ENCODE peak calls at places on chromosomes 11 and 22, in four cellular contexts. K is H9, X is neuronal stem cell, J is IMR-90. L is an unnamed sample.

GRCh38 chr11:120209750-120210650 is 832 bp upstream of the OAF start:
- DNase-seq in K (no peak), X (no peak), J (no peak), L (no peak)

GRCh38 chr11:86176165-86176884 is 68.2 kb upstream of the EED start:
- DNase-seq in K (no peak), X (no peak), J (peak; percentile 52), L (no peak)

GRCh38 chr22:40257979-40258378 is 80.3 kb downstream of the TNRC6B start:
- DNase-seq in K (no peak), X (no peak), J (peak; percentile 65), L (no peak)

GRCh38 chr11:112885744-112886706 is 75.2 kb upstream of the NCAM1 start:
- DNase-seq in K (no peak), X (no peak), J (no peak), L (no peak)

GRCh38 chr11:113331436-113331835 is 17.1 kb downstream of the TTC12 start:
- DNase-seq in K (no peak), X (no peak), J (no peak), L (no peak)

GRCh38 chr11:9562716-9563115 is 10.8 kb upstream of the WEE1 start:
- DNase-seq in K (no peak), X (no peak), J (no peak), L (no peak)

GRCh38 chr11:47274495-47275235 is 4.7 kb downstream of the MADD start:
- DNase-seq in K (no peak), X (no peak), J (no peak), L (no peak)

GRCh38 chr22:19181786-19182471 is 3.4 kb upstream of the SLC25A1 start:
- DNase-seq in K (no peak), X (no peak), J (no peak), L (no peak)

GRCh38 chr11:130391692-130392091 is 36.7 kb downstream of the ADAMTS8 start:
- DNase-seq in K (no peak), X (no peak), J (no peak), L (no peak)

GRCh38 chr11:126281666-126282175 is 1.2 kb upstream of the TIRAP start:
- DNase-seq in K (no peak), X (no peak), J (no peak), L (no peak)

GRCh38 chr11:121625784-121626506 is 173.2 kb upstream of the SORL1-AS1 start:
- DNase-seq in K (no peak), X (no peak), J (no peak), L (no peak)

GRCh38 chr11:110295487-110296225 is 758 bp downstream of the RDX start:
- DNase-seq in K (peak; percentile 57), X (peak; percentile 55), J (peak; percentile 40), L (peak; percentile 67)

GRCh38 chr11:65476632-65477270 is 22.1 kb upstream of the MALAT1 start:
- DNase-seq in K (no peak), X (no peak), J (no peak), L (no peak)

GRCh38 chr11:83641511-83641910 is 355.3 kb upstream of the CCDC90B start:
- DNase-seq in K (no peak), X (no peak), J (peak; percentile 6), L (peak; percentile 56)

GRCh38 chr11:109984634-109985289 is 108.4 kb upstream of the ZC3H12C start:
- DNase-seq in K (no peak), X (no peak), J (no peak), L (no peak)

GRCh38 chr11:66653123-66653522 is 14.6 kb downstream of the RBM4 start:
- DNase-seq in K (no peak), X (no peak), J (peak; percentile 36), L (no peak)

GRCh38 chr11:132032555-132032954 is 662.1 kb downstream of the NTM start:
- DNase-seq in K (no peak), X (no peak), J (peak; percentile 92), L (no peak)

GRCh38 chr11:124640660-124641059 is 18.0 kb downstream of the TBRG1 start:
- DNase-seq in K (peak; percentile 74), X (no peak), J (no peak), L (peak; percentile 77)

GRCh38 chr22:29731058-29731850 is 11.5 kb downstream of the CABP7 start:
- DNase-seq in K (no peak), X (no peak), J (no peak), L (no peak)

GRCh38 chr11:19359425-19360000 is 118.8 kb upstream of the E2F8 start:
- DNase-seq in K (no peak), X (peak; percentile 36), J (peak; percentile 72), L (no peak)

GRCh38 chr11:42465613-42466012 is 846.2 kb upstream of the API5 start:
- DNase-seq in K (no peak), X (no peak), J (no peak), L (no peak)

GRCh38 chr11:30567644-30568043 is 18.5 kb downstream of the MPPED2 start:
- DNase-seq in K (no peak), X (no peak), J (no peak), L (no peak)

GRCh38 chr11:97883086-97883485 is 1137.7 kb upstream of the CNTN5 start:
- DNase-seq in K (no peak), X (no peak), J (no peak), L (no peak)

GRCh38 chr11:86672007-86672621 is at the start of gene ME3:
- DNase-seq in K (peak; percentile 61), X (peak; percentile 42), J (peak; percentile 44), L (peak; percentile 39)

GRCh38 chr11:63599211-63600122 is 14.8 kb downstream of the PLAAT3 start:
- DNase-seq in K (no peak), X (no peak), J (peak; percentile 95), L (peak; percentile 23)

GRCh38 chr22:29139965-29140782 is 65.5 kb upstream of the EMID1 start:
- DNase-seq in K (no peak), X (no peak), J (peak; percentile 58), L (no peak)

GRCh38 chr11:30329150-30329940 is 6.4 kb downstream of the ARL14EP start:
- DNase-seq in K (no peak), X (no peak), J (no peak), L (no peak)

GRCh38 chr22:42977574-42977973 is 37.4 kb downstream of the PACSIN2 start:
- DNase-seq in K (no peak), X (no peak), J (no peak), L (no peak)

GRCh38 chr22:26409705-26410376 is 19.2 kb upstream of the ASPHD2 start:
- DNase-seq in K (no peak), X (no peak), J (no peak), L (no peak)

GRCh38 chr11:5604896-5605295 is 8.5 kb downstream of the TRIM6 start:
- DNase-seq in K (no peak), X (no peak), J (no peak), L (no peak)

GRCh38 chr22:39622881-39623367 is 52.4 kb downstream of the CACNA1I start:
- DNase-seq in K (peak; percentile 86), X (peak; percentile 45), J (peak; percentile 9), L (peak; percentile 67)

GRCh38 chr22:19448739-19449421 is 1.4 kb upstream of the C22orf39 start:
- DNase-seq in K (no peak), X (no peak), J (no peak), L (peak; percentile 31)

GRCh38 chr11:27626269-27626937 is 73.9 kb downstream of the BDNF start:
- DNase-seq in K (no peak), X (no peak), J (no peak), L (no peak)

GRCh38 chr22:24186892-24187670 is 5.8 kb downstream of the SUSD2 start:
- DNase-seq in K (no peak), X (no peak), J (no peak), L (no peak)

GRCh38 chr22:19178065-19178658 is 374 bp downstream of the SLC25A1 start:
- DNase-seq in K (no peak), X (peak; percentile 55), J (peak; percentile 11), L (peak; percentile 46)

GRCh38 chr11:108511851-108512474 is 13.8 kb upstream of the POGLUT3 start:
- DNase-seq in K (no peak), X (no peak), J (peak; percentile 70), L (no peak)

GRCh38 chr11:11841121-11841604 is 609 bp upstream of the USP47 start:
- DNase-seq in K (peak; percentile 43), X (no peak), J (no peak), L (no peak)

GRCh38 chr11:2708151-2708581 is 8.4 kb upstream of the KCNQ1OT1 start:
- DNase-seq in K (no peak), X (no peak), J (no peak), L (no peak)

DNA sequence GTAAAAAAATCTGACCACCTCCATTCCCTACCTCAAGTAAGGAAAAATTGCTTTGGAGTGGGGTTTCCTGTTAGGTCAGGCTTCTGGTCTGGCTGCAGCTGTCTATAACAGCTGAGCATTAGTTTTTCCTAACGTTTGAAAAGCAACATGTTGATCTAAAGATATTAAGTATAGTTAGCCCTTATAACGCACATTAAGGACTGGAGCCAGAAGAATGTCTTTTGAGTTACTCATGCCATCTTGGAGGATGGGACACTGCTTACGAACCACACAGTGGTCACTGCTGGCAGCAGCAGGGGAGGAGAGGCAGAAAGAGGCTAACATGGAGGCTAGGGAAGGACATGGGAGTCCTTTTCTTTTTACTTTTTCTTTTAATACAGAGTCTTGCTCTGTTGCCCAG is 44.1 kb upstream of the GDPD4 start:
- DNase-seq in K (no peak), X (no peak), J (peak; percentile 90), L (no peak)
- H2AK5ac ChIP-seq in K (no peak overlapping the region), X (no peak overlapping the region), J (peak overlapping the region; percentile 27), L (no peak overlapping the region)

DNA sequence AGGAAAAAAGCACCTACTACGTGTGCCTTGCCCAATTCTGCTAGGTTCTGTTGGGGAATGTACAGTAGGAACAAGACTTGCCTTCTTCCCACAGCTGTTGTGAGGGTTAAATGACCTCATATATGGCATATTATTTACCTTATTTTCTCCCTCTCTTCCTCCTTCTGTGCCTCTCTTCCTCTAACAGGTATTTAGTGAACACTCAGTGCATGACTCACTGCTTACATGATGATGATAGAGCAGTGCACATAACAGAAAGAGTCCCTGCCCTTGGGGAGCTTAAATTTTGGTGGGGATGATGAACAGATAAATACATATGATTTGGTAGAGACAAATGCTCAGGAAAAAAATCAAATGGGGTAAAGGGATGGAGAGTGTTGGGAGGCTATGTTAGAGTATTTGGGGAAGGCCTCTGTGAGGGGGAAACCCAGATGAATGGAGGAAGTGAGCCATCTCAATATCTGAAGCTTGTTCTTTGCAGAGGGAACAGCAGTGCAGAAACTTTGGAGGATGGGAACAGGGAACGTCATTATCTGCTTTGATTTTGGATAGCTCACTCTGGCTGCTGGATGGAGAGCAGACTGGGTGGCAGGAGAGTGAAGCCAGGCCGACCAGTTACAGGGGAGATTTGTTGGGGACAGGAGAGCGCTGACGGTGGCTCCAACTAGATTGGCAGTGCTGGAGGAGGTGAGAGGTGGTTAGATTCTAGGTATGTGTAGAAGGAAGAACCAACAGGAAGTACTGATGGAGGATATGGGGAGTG is 95.5 kb upstream of the TENM4 start:
- DNase-seq in K (no peak), X (no peak), J (no peak), L (no peak)
- H3K4me1 ChIP-seq in K (no peaks in the 10 kb centered on the region), X (no peaks in the 10 kb centered on the region), J (no peaks in the 10 kb centered on the region), L (no peaks in the 10 kb centered on the region)

GRCh38 chr11:134725211-134725610 is 313.2 kb upstream of the B3GAT1 start:
- DNase-seq in K (no peak), X (no peak), J (no peak), L (no peak)

GRCh38 chr11:134727204-134727603 is 315.2 kb upstream of the B3GAT1 start:
- DNase-seq in K (no peak), X (no peak), J (no peak), L (peak; percentile 33)

GRCh38 chr11:134725939-134726639 is 314.0 kb upstream of the B3GAT1 start:
- DNase-seq in K (peak; percentile 71), X (no peak), J (no peak), L (peak; percentile 46)

GRCh38 chr11:134724779-134725140 is 312.7 kb upstream of the B3GAT1 start:
- DNase-seq in K (no peak), X (no peak), J (no peak), L (no peak)

GRCh38 chr11:134724106-134724778 is 312.2 kb upstream of the B3GAT1 start:
- DNase-seq in K (no peak), X (no peak), J (no peak), L (no peak)
- H3K4me2 ChIP-seq in K (no peak overlapping the region), X (no peak overlapping the region), J (no peak overlapping the region), L (no peak overlapping the region)

GRCh38 chr22:44196241-44196640 is 15.5 kb downstream of the PARVG start:
- DNase-seq in K (no peak), X (no peak), J (no peak), L (no peak)
- H2AK5ac ChIP-seq in K (no peak overlapping the region), X (peak overlapping the region; percentile 15), J (no peak overlapping the region), L (no peak overlapping the region)